ENCODE peak calls at places on chromosomes 16 and 17, in ten cellular contexts. I, Q, P, F, B, L, H, O, J and K are unnamed samples.

GRCh38 chr16:70746040-70746707 is 54.8 kb downstream of the VAC14 start:
- DNase-seq in F (no peak), L (peak; percentile 76), Q (no peak), I (no peak), J (peak; percentile 67), P (no peak), O (no peak), H (peak; percentile 66), B (no peak), K (no peak)

GRCh38 chr17:47789611-47790520 is 31.7 kb downstream of the OSBPL7 start:
- DNase-seq in B (peak; percentile 57), L (no peak), F (peak; percentile 41), Q (peak; percentile 42), J (no peak), P (no peak), H (no peak), O (peak; percentile 31), I (peak; percentile 47), K (no peak)

GRCh38 chr16:86882586-86883280 is 304.4 kb downstream of the FOXL1 start:
- DNase-seq in I (no peak), L (no peak), P (no peak), O (no peak), F (no peak), H (peak; percentile 25), B (no peak), J (peak; percentile 51), Q (no peak), K (no peak)

GRCh38 chr16:7763111-7763510 is 430.5 kb downstream of the RBFOX1 start:
- DNase-seq in Q (no peak), F (no peak), P (no peak), L (no peak), O (no peak), B (no peak), H (no peak), I (no peak), J (no peak), K (no peak)

GRCh38 chr16:49883111-49883829 is 27.4 kb upstream of the ZNF423 start:
- DNase-seq in H (no peak), P (no peak), F (no peak), I (no peak), O (no peak), L (no peak), J (no peak), Q (no peak), B (no peak), K (no peak)

GRCh38 chr17:64622931-64623654 is 39.0 kb downstream of the SMURF2 start:
- DNase-seq in B (no peak), L (no peak), H (no peak), J (peak; percentile 42), F (no peak), O (no peak), Q (no peak), P (no peak), I (no peak), K (no peak)

GRCh38 chr17:67800495-67800928 is 24.8 kb upstream of the BPTF start:
- DNase-seq in B (peak; percentile 56), H (peak; percentile 36), J (peak; percentile 44), F (peak; percentile 34), O (peak; percentile 24), L (peak; percentile 57), Q (no peak), P (no peak), I (peak; percentile 18), K (peak; percentile 20)

GRCh38 chr17:82848022-82848592 is 8.3 kb upstream of the ZNF750 start:
- DNase-seq in Q (no peak), H (no peak), O (no peak), P (peak; percentile 36), J (peak; percentile 41), B (peak; percentile 43), L (peak; percentile 86), I (no peak), F (peak; percentile 43), K (no peak)

GRCh38 chr17:43931062-43931571 is 11.2 kb downstream of the PPY start:
- DNase-seq in B (no peak), F (no peak), P (no peak), I (no peak), Q (no peak), J (no peak), H (no peak), L (no peak), O (no peak), K (no peak)

GRCh38 chr17:39665642-39666221 is 583 bp downstream of the TCAP start:
- DNase-seq in P (no peak), O (no peak), B (no peak), L (no peak), F (no peak), H (no peak), I (peak; percentile 4), Q (no peak), J (no peak), K (no peak)

GRCh38 chr17:50945779-50946222 is 79.6 kb upstream of the TOB1 start:
- DNase-seq in P (no peak), I (no peak), B (no peak), H (no peak), Q (no peak), J (no peak), F (no peak), O (no peak), L (no peak), K (no peak)

GRCh38 chr17:66431910-66432309 is 129.5 kb downstream of the PRKCA start:
- DNase-seq in J (peak; percentile 59), O (no peak), I (no peak), H (peak; percentile 47), Q (no peak), B (no peak), F (no peak), L (no peak), P (no peak), K (no peak)

GRCh38 chr17:66602659-66603363 is 232.1 kb upstream of the CACNG5 start:
- DNase-seq in I (no peak), O (no peak), F (no peak), L (no peak), Q (no peak), J (no peak), B (no peak), H (no peak), P (no peak), K (no peak)

GRCh38 chr16:46748775-46749705 is 896 bp upstream of the MYLK3 start:
- DNase-seq in P (no peak), O (no peak), B (no peak), J (no peak), L (no peak), Q (no peak), F (no peak), H (no peak), I (no peak), K (no peak)

GRCh38 chr17:4175921-4176802 is 33.2 kb downstream of the CYB5D2 start:
- DNase-seq in L (no peak), O (peak; percentile 34), P (peak; percentile 8), I (no peak), Q (peak; percentile 12), H (no peak), F (peak; percentile 34), B (peak; percentile 34), J (no peak), K (no peak)

GRCh38 chr16:57187508-57187854 is 1.4 kb downstream of the RSPRY1 start:
- DNase-seq in B (no peak), F (no peak), L (no peak), H (no peak), J (no peak), O (no peak), P (no peak), Q (no peak), I (no peak), K (no peak)

GRCh38 chr17:15290605-15291004 is 25.5 kb upstream of the PMP22 start:
- DNase-seq in J (no peak), F (no peak), P (no peak), Q (no peak), I (no peak), L (no peak), H (no peak), O (no peak), B (no peak), K (no peak)

GRCh38 chr17:79388556-79389295 is 222.1 kb downstream of the RBFOX3 start:
- DNase-seq in L (peak; percentile 39), I (peak; percentile 40), Q (no peak), O (no peak), H (no peak), B (peak; percentile 7), P (no peak), F (no peak), J (no peak), K (no peak)

GRCh38 chr17:1716912-1717695 is 6.9 kb upstream of the TLCD2 start:
- DNase-seq in P (peak; percentile 57), I (peak; percentile 94), H (peak; percentile 99), B (peak; percentile 91), L (peak; percentile 94), F (peak; percentile 76), J (peak; percentile 98), O (peak; percentile 77), Q (peak; percentile 76), K (peak; percentile 87)

GRCh38 chr16:3789375-3790067 is 72.2 kb upstream of the TRAP1 start:
- DNase-seq in H (no peak), Q (no peak), P (no peak), O (no peak), F (no peak), I (no peak), B (no peak), J (no peak), L (no peak), K (peak; percentile 21)

GRCh38 chr17:28480278-28480677 is 6.8 kb downstream of the SLC13A2 start:
- DNase-seq in H (no peak), I (no peak), Q (no peak), B (no peak), L (no peak), F (no peak), O (no peak), P (no peak), J (no peak), K (no peak)

GRCh38 chr16:4682616-4683254 is 10.6 kb upstream of the NUDT16L1 start:
- DNase-seq in P (no peak), Q (no peak), B (peak; percentile 53), F (no peak), J (no peak), O (no peak), I (peak; percentile 36), L (peak; percentile 64), H (no peak), K (no peak)

GRCh38 chr16:3458852-3459361 is 15.4 kb downstream of the NAA60 start:
- DNase-seq in I (no peak), L (no peak), H (no peak), O (no peak), Q (no peak), P (no peak), B (no peak), J (no peak), F (no peak), K (no peak)

GRCh38 chr17:40432864-40433528 is 10.3 kb upstream of the IGFBP4 start:
- DNase-seq in J (no peak), I (peak; percentile 21), Q (no peak), H (no peak), L (no peak), B (no peak), F (no peak), P (no peak), O (no peak), K (no peak)

GRCh38 chr17:4365628-4366311 is 705 bp downstream of the UBE2G1 start:
- DNase-seq in F (peak; percentile 26), Q (no peak), O (peak; percentile 13), H (no peak), B (no peak), I (no peak), P (no peak), L (peak; percentile 34), J (no peak), K (no peak)

GRCh38 chr16:11232852-11233726 is 22.9 kb downstream of the SOCS1 start:
- DNase-seq in L (no peak), J (no peak), I (no peak), B (peak; percentile 95), Q (peak; percentile 84), P (peak; percentile 72), O (peak; percentile 89), H (no peak), F (peak; percentile 84), K (peak; percentile 96)

GRCh38 chr17:64174686-64175456 is 44.9 kb upstream of the ERN1 start:
- DNase-seq in J (no peak), O (no peak), Q (no peak), L (no peak), F (no peak), H (no peak), B (no peak), I (peak; percentile 81), P (no peak), K (no peak)

GRCh38 chr17:81253358-81254131 is 14.4 kb downstream of the NDUFAF8 start:
- DNase-seq in Q (peak; percentile 41), I (peak; percentile 70), O (peak; percentile 59), F (peak; percentile 51), B (peak; percentile 49), L (peak; percentile 37), H (no peak), P (peak; percentile 23), J (no peak), K (no peak)